ENCODE peak calls at places on chromosomes 1 and 21, in five cellular contexts. One of them, this sample, is unnamed. For H3K4me1, the result is how much of the 10 kb centered on the place peaks cover.

GRCh38 chr1:226886142-226886901 is 15.9 kb downstream of the PSEN2 start:
- DNase-seq in mucosa of descending colon: no peak
- DNase-seq in HAP-1: no peak
- DNase-seq in CD8-positive, alpha-beta T cell: no peak
- DNase-seq in SJSA1: no peak
- DNase-seq in this sample: no peak

GRCh38 chr1:20282544-20282943 is 8.1 kb upstream of the VWA5B1 start:
- DNase-seq in mucosa of descending colon: no peak
- DNase-seq in HAP-1: no peak
- DNase-seq in CD8-positive, alpha-beta T cell: no peak
- DNase-seq in SJSA1: no peak
- DNase-seq in this sample: no peak

GRCh38 chr1:170711682-170712081 is 47.8 kb downstream of the PRRX1 start:
- DNase-seq in mucosa of descending colon: no peak
- DNase-seq in HAP-1: no peak
- DNase-seq in CD8-positive, alpha-beta T cell: no peak
- DNase-seq in SJSA1: peak
- DNase-seq in this sample: no peak

GRCh38 chr1:59574085-59574484 is 240.7 kb upstream of the HOOK1 start:
- DNase-seq in mucosa of descending colon: no peak
- DNase-seq in HAP-1: no peak
- DNase-seq in CD8-positive, alpha-beta T cell: no peak
- DNase-seq in SJSA1: no peak
- DNase-seq in this sample: peak

GRCh38 chr1:228647523-228648444 is 87.5 kb upstream of the RHOU start:
- DNase-seq in mucosa of descending colon: peak
- DNase-seq in HAP-1: peak
- DNase-seq in CD8-positive, alpha-beta T cell: peak
- DNase-seq in SJSA1: peak
- DNase-seq in this sample: peak

GRCh38 chr1:65793359-65793732 is 651 bp downstream of the PDE4B start:
- DNase-seq in mucosa of descending colon: no peak
- DNase-seq in HAP-1: no peak
- DNase-seq in CD8-positive, alpha-beta T cell: no peak
- DNase-seq in SJSA1: no peak
- DNase-seq in this sample: no peak

GRCh38 chr21:38817371-38818335 is 11.9 kb downstream of the ETS2 start:
- DNase-seq in mucosa of descending colon: no peak
- DNase-seq in HAP-1: no peak
- DNase-seq in CD8-positive, alpha-beta T cell: no peak
- DNase-seq in SJSA1: no peak
- DNase-seq in this sample: no peak

GRCh38 chr1:205589618-205590456 is 42.0 kb downstream of the ELK4 start:
- DNase-seq in mucosa of descending colon: no peak
- DNase-seq in HAP-1: no peak
- DNase-seq in CD8-positive, alpha-beta T cell: no peak
- DNase-seq in SJSA1: peak
- DNase-seq in this sample: no peak

GRCh38 chr1:30111431-30111830 is 612.0 kb downstream of the MATN1 start:
- DNase-seq in mucosa of descending colon: no peak
- DNase-seq in HAP-1: peak
- DNase-seq in CD8-positive, alpha-beta T cell: no peak
- DNase-seq in SJSA1: peak
- DNase-seq in this sample: peak

GRCh38 chr1:66253330-66253921 is 280.5 kb upstream of the SGIP1 start:
- DNase-seq in mucosa of descending colon: no peak
- DNase-seq in HAP-1: no peak
- DNase-seq in CD8-positive, alpha-beta T cell: no peak
- DNase-seq in SJSA1: no peak
- DNase-seq in this sample: peak

GRCh38 chr1:240737761-240738265 is 125.9 kb upstream of the GREM2 start:
- DNase-seq in mucosa of descending colon: no peak
- DNase-seq in HAP-1: no peak
- DNase-seq in CD8-positive, alpha-beta T cell: no peak
- DNase-seq in SJSA1: no peak
- DNase-seq in this sample: no peak

GRCh38 chr1:185696419-185697150 is 37.6 kb upstream of the HMCN1 start:
- DNase-seq in mucosa of descending colon: no peak
- DNase-seq in HAP-1: no peak
- DNase-seq in CD8-positive, alpha-beta T cell: no peak
- DNase-seq in SJSA1: no peak
- DNase-seq in this sample: no peak

GRCh38 chr1:93625582-93626327 is 55.9 kb downstream of the BCAR3 start:
- DNase-seq in mucosa of descending colon: no peak
- DNase-seq in HAP-1: no peak
- DNase-seq in CD8-positive, alpha-beta T cell: no peak
- DNase-seq in SJSA1: peak
- DNase-seq in this sample: no peak

GRCh38 chr1:22709227-22709626 is 1.4 kb upstream of the EPHB2 start:
- DNase-seq in mucosa of descending colon: no peak
- DNase-seq in HAP-1: peak
- DNase-seq in CD8-positive, alpha-beta T cell: no peak
- DNase-seq in SJSA1: no peak
- DNase-seq in this sample: no peak

GRCh38 chr21:44958471-44959191 is 18.8 kb downstream of the SLX9 start:
- DNase-seq in mucosa of descending colon: peak
- DNase-seq in HAP-1: no peak
- DNase-seq in CD8-positive, alpha-beta T cell: no peak
- DNase-seq in SJSA1: no peak
- DNase-seq in this sample: peak

DNA sequence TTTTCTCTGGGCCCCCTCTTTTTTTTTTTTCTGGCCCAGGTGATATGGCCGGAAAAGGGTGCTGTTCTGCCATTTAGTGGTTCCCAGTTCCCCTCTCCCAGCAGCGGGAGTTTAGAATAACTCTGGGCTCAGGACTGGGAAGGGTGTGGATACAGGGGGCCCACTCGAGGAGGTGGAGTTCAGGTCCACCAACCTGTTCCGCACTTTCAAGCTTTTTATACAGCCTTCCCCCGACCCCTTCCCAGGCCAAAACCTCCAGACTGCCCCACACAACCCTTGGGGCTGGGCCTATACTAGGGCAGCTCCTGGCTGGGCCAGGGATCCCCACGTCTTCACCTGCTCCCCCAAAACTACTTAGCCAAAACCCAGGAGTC is 404 bp downstream of the PLEKHG5 start:
- DNase-seq in mucosa of descending colon: no peak
- DNase-seq in HAP-1: no peak
- DNase-seq in CD8-positive, alpha-beta T cell: no peak
- DNase-seq in SJSA1: no peak
- DNase-seq in this sample: no peak
- H3K4me1 ChIP-seq in mucosa of descending colon: under half
- H3K4me1 ChIP-seq in HAP-1: under half
- H3K4me1 ChIP-seq in CD8-positive, alpha-beta T cell: under half
- H3K4me1 ChIP-seq in SJSA1: under half
- H3K4me1 ChIP-seq in this sample: under half

GRCh38 chr1:54274881-54275280 is 74.9 kb downstream of the MRPL37 start:
- DNase-seq in mucosa of descending colon: no peak
- DNase-seq in HAP-1: no peak
- DNase-seq in CD8-positive, alpha-beta T cell: no peak
- DNase-seq in SJSA1: no peak
- DNase-seq in this sample: no peak
- H3K4me1 ChIP-seq in mucosa of descending colon: under half
- H3K4me1 ChIP-seq in HAP-1: under half
- H3K4me1 ChIP-seq in CD8-positive, alpha-beta T cell: under half
- H3K4me1 ChIP-seq in SJSA1: under half
- H3K4me1 ChIP-seq in this sample: under half

DNA sequence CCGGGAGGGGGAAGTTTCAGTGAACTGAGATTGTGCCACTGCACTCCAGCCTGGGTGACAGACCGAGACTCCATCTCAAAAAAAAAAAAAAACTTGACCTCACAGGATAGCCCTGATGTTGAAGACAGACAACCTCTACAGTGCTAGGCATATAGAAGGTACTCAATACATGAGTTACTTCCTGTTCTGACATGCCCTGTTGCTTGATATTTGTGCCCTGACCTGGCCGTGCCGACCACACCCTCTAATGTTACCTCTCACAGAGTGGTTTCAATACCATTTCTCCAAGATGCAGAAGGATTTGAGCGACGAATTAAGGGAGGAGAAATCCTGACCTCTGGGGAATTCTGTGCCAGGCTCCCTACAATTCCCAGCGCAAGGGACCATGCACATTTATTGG is 5.2 kb downstream of the PTAFR start:
- DNase-seq in mucosa of descending colon: no peak
- DNase-seq in HAP-1: no peak
- DNase-seq in CD8-positive, alpha-beta T cell: no peak
- DNase-seq in SJSA1: no peak
- DNase-seq in this sample: no peak
- H3K4me1 ChIP-seq in mucosa of descending colon: under half
- H3K4me1 ChIP-seq in HAP-1: under half
- H3K4me1 ChIP-seq in CD8-positive, alpha-beta T cell: under half
- H3K4me1 ChIP-seq in SJSA1: half or more
- H3K4me1 ChIP-seq in this sample: under half

DNA sequence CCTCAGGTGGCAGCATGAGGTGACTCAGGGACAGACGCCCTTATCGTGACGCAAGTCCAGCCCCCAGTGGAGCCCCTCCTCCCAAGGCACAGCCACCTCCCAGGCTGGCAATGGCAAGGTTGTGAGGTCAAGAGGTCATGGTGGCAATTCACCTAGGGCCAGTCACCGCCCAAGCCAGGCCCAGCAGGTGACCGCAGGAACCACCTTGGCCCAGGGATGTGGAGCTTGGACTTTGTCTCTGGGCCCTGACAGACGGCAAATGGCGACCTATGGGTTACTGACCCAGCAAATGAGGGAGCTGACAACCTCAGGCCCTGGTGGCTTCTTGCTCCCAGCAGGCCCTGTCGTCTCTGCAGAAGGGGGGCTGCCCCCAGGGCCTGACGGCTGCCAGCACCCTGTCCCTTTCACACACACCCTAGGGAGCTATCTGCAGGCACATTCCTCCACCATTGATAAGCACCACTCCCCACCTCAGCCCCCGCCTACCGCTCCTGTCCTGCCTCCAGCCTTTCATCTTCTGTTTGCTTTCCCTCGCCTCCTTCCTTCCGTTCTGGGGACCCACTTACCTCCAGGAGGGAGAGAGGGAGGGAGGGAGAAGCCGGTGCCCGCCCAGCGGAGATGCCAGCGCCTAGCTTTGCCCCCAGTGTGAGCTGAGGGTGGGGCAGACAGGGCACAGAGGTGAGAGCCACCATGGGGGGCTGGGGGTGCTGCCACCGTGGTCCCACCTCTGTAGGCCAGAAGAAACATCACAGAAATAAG is 12.1 kb downstream of the EPHA2 start:
- DNase-seq in mucosa of descending colon: peak
- DNase-seq in HAP-1: no peak
- DNase-seq in CD8-positive, alpha-beta T cell: no peak
- DNase-seq in SJSA1: peak
- DNase-seq in this sample: no peak
- H3K4me1 ChIP-seq in mucosa of descending colon: under half
- H3K4me1 ChIP-seq in HAP-1: under half
- H3K4me1 ChIP-seq in CD8-positive, alpha-beta T cell: under half
- H3K4me1 ChIP-seq in SJSA1: half or more
- H3K4me1 ChIP-seq in this sample: half or more